ENCODE peak calls at places on chromosomes 2 and 18, in nine cellular contexts. C is ascending aorta, R is GM23338, F is heart left ventricle, L is IMR-90, J is transverse colon, D is lower lobe of right lung, A is breast epithelium, E is left ventricle myocardium inferior. B is an unnamed sample.

GRCh38 chr18:63158012-63158631 is 161.4 kb downstream of the BCL2 start:
- DNase-seq in C (no peak), R (no peak), F (no peak), L (no peak), J (no peak), D (no peak), A (no peak), E (no peak), B (no peak)

GRCh38 chr18:76499021-76499420 is 4.0 kb upstream of the ZNF516 start:
- DNase-seq in C (no peak), R (no peak), F (no peak), L (no peak), J (no peak), D (no peak), A (no peak), E (no peak), B (no peak)

GRCh38 chr2:31337197-31337596 is 77.3 kb downstream of the XDH start:
- DNase-seq in C (no peak), R (no peak), F (no peak), L (peak; percentile 64), J (no peak), D (no peak), A (no peak), E (no peak), B (no peak)

GRCh38 chr2:69164379-69164778 is 151.4 kb downstream of the ANTXR1 start:
- DNase-seq in C (no peak), R (no peak), F (no peak), L (peak; percentile 93), J (no peak), D (no peak), A (no peak), E (no peak), B (no peak)

GRCh38 chr2:226185613-226186211 is 613.9 kb downstream of the IRS1 start:
- DNase-seq in C (no peak), R (no peak), F (no peak), L (peak; percentile 98), J (no peak), D (no peak), A (no peak), E (no peak), B (no peak)

GRCh38 chr2:171852489-171852888 is 41.6 kb downstream of the SLC25A12 start:
- DNase-seq in C (no peak), R (no peak), F (no peak), L (peak; percentile 27), J (no peak), D (no peak), A (no peak), E (no peak), B (no peak)

GRCh38 chr2:90069290-90069894 is 1377.9 kb downstream of the RPIA start:
- DNase-seq in C (no peak), R (peak; percentile 90), F (no peak), L (no peak), J (peak; percentile 18), D (peak; percentile 58), A (no peak), E (no peak), B (peak; percentile 54)

GRCh38 chr2:108316194-108316880 is 27.6 kb downstream of the SULT1C2 start:
- DNase-seq in C (no peak), R (peak; percentile 34), F (no peak), L (no peak), J (no peak), D (no peak), A (no peak), E (no peak), B (peak; percentile 30)

GRCh38 chr2:121241466-121241865 is 43.5 kb downstream of the TFCP2L1 start:
- DNase-seq in C (no peak), R (no peak), F (no peak), L (no peak), J (no peak), D (no peak), A (no peak), E (no peak), B (no peak)

GRCh38 chr2:29063646-29064372 is 10.5 kb downstream of the PCARE start:
- DNase-seq in C (no peak), R (no peak), F (no peak), L (peak; percentile 68), J (no peak), D (no peak), A (no peak), E (no peak), B (no peak)

GRCh38 chr2:237943395-237944094 is 23.3 kb upstream of the UBE2F start:
- DNase-seq in C (no peak), R (no peak), F (no peak), L (no peak), J (no peak), D (no peak), A (no peak), E (no peak), B (no peak)

GRCh38 chr2:37877457-37878315 is 47.4 kb upstream of the RMDN2 start:
- DNase-seq in C (no peak), R (peak; percentile 81), F (no peak), L (peak; percentile 68), J (no peak), D (no peak), A (no peak), E (no peak), B (no peak)

GRCh38 chr2:175690113-175690716 is 311.9 kb downstream of the LNPK start:
- DNase-seq in C (no peak), R (peak; percentile 75), F (no peak), L (peak; percentile 78), J (peak; percentile 24), D (no peak), A (no peak), E (no peak), B (no peak)

GRCh38 chr2:98102878-98103277 is 15.9 kb downstream of the VWA3B start:
- DNase-seq in C (no peak), R (no peak), F (no peak), L (no peak), J (no peak), D (no peak), A (no peak), E (no peak), B (no peak)

GRCh38 chr18:22816266-22817176 is 116.6 kb upstream of the RBBP8 start:
- DNase-seq in C (no peak), R (no peak), F (no peak), L (no peak), J (peak; percentile 68), D (no peak), A (no peak), E (no peak), B (peak; percentile 72)

GRCh38 chr18:72986103-72986502 is 118.3 kb upstream of the NETO1 start:
- DNase-seq in C (no peak), R (no peak), F (no peak), L (no peak), J (no peak), D (no peak), A (no peak), E (no peak), B (no peak)

GRCh38 chr2:46036929-46037328 is 260.3 kb upstream of the EPAS1 start:
- DNase-seq in C (no peak), R (no peak), F (no peak), L (peak; percentile 32), J (no peak), D (no peak), A (no peak), E (no peak), B (peak; percentile 16)

GRCh38 chr2:460861-461260 is 173.0 kb upstream of the ALKAL2 start:
- DNase-seq in C (no peak), R (no peak), F (no peak), L (no peak), J (peak; percentile 16), D (no peak), A (peak; percentile 50), E (no peak), B (no peak)

GRCh38 chr2:234880551-234881211 is 71.1 kb upstream of the SH3BP4 start:
- DNase-seq in C (no peak), R (no peak), F (no peak), L (peak; percentile 100), J (no peak), D (no peak), A (no peak), E (no peak), B (no peak)

GRCh38 chr2:222978850-222979249 is 73.1 kb upstream of the KCNE4 start:
- DNase-seq in C (no peak), R (peak; percentile 8), F (no peak), L (no peak), J (no peak), D (no peak), A (no peak), E (no peak), B (no peak)
- TF ChIP-seq CTCF in C (no peak), R (no peak), F (no peak), L (no peak), J (no peak), D (no peak), A (no peak), E (no peak), B (no peak)

GRCh38 chr2:218000137-218000536 is 2.7 kb downstream of the TNS1 start:
- DNase-seq in C (no peak), R (no peak), F (peak; percentile 26), L (peak; percentile 91), J (no peak), D (no peak), A (no peak), E (no peak), B (no peak)
- H3K4me1 ChIP-seq in C (peaks cover 73% of the 10 kb centered on the region), R (peaks cover 14% of the 10 kb centered on the region), F (peaks cover 20% of the 10 kb centered on the region), L (peaks cover 39% of the 10 kb centered on the region), J (peaks cover 4% of the 10 kb centered on the region), D (peaks cover 38% of the 10 kb centered on the region), A (peaks cover 7% of the 10 kb centered on the region), E (peaks cover 58% of the 10 kb centered on the region), B (no peaks in the 10 kb centered on the region)

GRCh38 chr2:204022550-204022949 is 86.0 kb downstream of the ICOS start:
- DNase-seq in C (no peak), R (no peak), F (no peak), L (no peak), J (no peak), D (no peak), A (no peak), E (no peak), B (no peak)
- H3K4me3 ChIP-seq in C (no peak overlapping the region), R (no peak overlapping the region), F (no peak overlapping the region), L (no peak overlapping the region), J (no peak overlapping the region), D (no peak overlapping the region), A (no peak overlapping the region), E (no peak overlapping the region), B (no peak overlapping the region)

GRCh38 chr2:9247786-9248185 is 41.2 kb downstream of the ASAP2 start:
- DNase-seq in C (no peak), R (no peak), F (peak; percentile 53), L (no peak), J (peak; percentile 47), D (no peak), A (no peak), E (no peak), B (no peak)

GRCh38 chr2:9248363-9248762 is 41.8 kb downstream of the ASAP2 start:
- DNase-seq in C (no peak), R (no peak), F (no peak), L (no peak), J (no peak), D (no peak), A (no peak), E (no peak), B (no peak)

GRCh38 chr2:9250091-9250490 is 43.5 kb downstream of the ASAP2 start:
- DNase-seq in C (no peak), R (no peak), F (no peak), L (no peak), J (no peak), D (no peak), A (no peak), E (no peak), B (no peak)

GRCh38 chr2:9250498-9251153 is 44.0 kb downstream of the ASAP2 start:
- DNase-seq in C (no peak), R (no peak), F (no peak), L (no peak), J (no peak), D (no peak), A (no peak), E (no peak), B (no peak)

GRCh38 chr2:9249036-9249800 is 42.6 kb downstream of the ASAP2 start:
- DNase-seq in C (no peak), R (no peak), F (peak; percentile 43), L (peak; percentile 55), J (peak; percentile 52), D (no peak), A (no peak), E (no peak), B (no peak)
- TF ChIP-seq CTCF in C (no peak), R (no peak), F (no peak), L (no peak), J (no peak), D (no peak), A (no peak), E (no peak), B (no peak)